ENCODE peak calls at places on chromosomes 11 and 22, in six cellular contexts. Z, D, C, Y, Q and J are unnamed samples.

GRCh38 chr22:36413022-36413770 is 25.4 kb upstream of the MYH9 start:
- DNase-seq in Z (no peak), D (no peak), C (no peak), Y (no peak), Q (no peak), J (no peak)

GRCh38 chr11:128903248-128904041 is 12.3 kb downstream of the KCNJ5 start:
- DNase-seq in Z (no peak), D (no peak), C (no peak), Y (no peak), Q (peak), J (no peak)

GRCh38 chr11:73404048-73404447 is 27.8 kb downstream of the RELT start:
- DNase-seq in Z (peak), D (peak), C (peak), Y (peak), Q (no peak), J (no peak)

GRCh38 chr22:37827056-37827455 is 3.9 kb downstream of the GALR3 start:
- DNase-seq in Z (no peak), D (no peak), C (peak), Y (no peak), Q (no peak), J (no peak)

GRCh38 chr11:35035894-35036408 is 103.0 kb upstream of the CD44 start:
- DNase-seq in Z (no peak), D (peak), C (no peak), Y (peak), Q (no peak), J (no peak)

GRCh38 chr22:22825213-22825593 is 62.4 kb upstream of the IGLL5 start:
- DNase-seq in Z (no peak), D (no peak), C (no peak), Y (no peak), Q (no peak), J (no peak)

GRCh38 chr11:65858354-65859133 is 564 bp upstream of the CFL1 start:
- DNase-seq in Z (no peak), D (no peak), C (no peak), Y (no peak), Q (no peak), J (no peak)

GRCh38 chr11:67289651-67290479 is 762 bp downstream of the ANKRD13D start:
- DNase-seq in Z (no peak), D (no peak), C (peak), Y (no peak), Q (no peak), J (no peak)

GRCh38 chr11:75273331-75273988 is 32.9 kb downstream of the TPBGL start:
- DNase-seq in Z (no peak), D (no peak), C (no peak), Y (no peak), Q (no peak), J (no peak)

GRCh38 chr11:86418929-86419328 is 44.2 kb downstream of the CCDC81 start:
- DNase-seq in Z (no peak), D (no peak), C (no peak), Y (peak), Q (no peak), J (no peak)

GRCh38 chr11:103035656-103036434 is 56.1 kb downstream of the DCUN1D5 start:
- DNase-seq in Z (peak), D (peak), C (no peak), Y (peak), Q (no peak), J (peak)

GRCh38 chr22:43233529-43233928 is 46.6 kb upstream of the TTLL12 start:
- DNase-seq in Z (no peak), D (no peak), C (no peak), Y (no peak), Q (no peak), J (no peak)